ENCODE peak calls at places on chromosomes 7 and 10, in four cellular contexts. J, K, F and M are unnamed samples.

GRCh38 chr10:34139559-34139958 is 675.5 kb downstream of the PARD3 start:
- DNase-seq in J (no peak), K (no peak), F (no peak), M (no peak)

GRCh38 chr10:7410800-7411670 is at the start of gene SFMBT2:
- DNase-seq in J (no peak), K (peak), F (peak), M (peak)

GRCh38 chr7:2894118-2894940 is 50.2 kb upstream of the GNA12 start:
- DNase-seq in J (no peak), K (no peak), F (no peak), M (no peak)

GRCh38 chr7:6637544-6638229 is 569 bp downstream of the ZNF316 start:
- DNase-seq in J (peak), K (peak), F (peak), M (peak)

GRCh38 chr7:19665399-19666008 is 43.3 kb downstream of the POLR1F start:
- DNase-seq in J (peak), K (no peak), F (peak), M (peak)

GRCh38 chr7:137084607-137085380 is 216.3 kb downstream of the CHRM2 start:
- DNase-seq in J (no peak), K (no peak), F (no peak), M (no peak)

GRCh38 chr10:80465839-80466590 is 11.9 kb downstream of the TSPAN14 start:
- DNase-seq in J (no peak), K (no peak), F (no peak), M (no peak)

GRCh38 chr10:49143249-49143648 is 9.4 kb upstream of the FAM170B start:
- DNase-seq in J (no peak), K (peak), F (no peak), M (no peak)

GRCh38 chr7:171364-171904 is 20.9 kb upstream of the FAM20C start:
- DNase-seq in J (no peak), K (no peak), F (no peak), M (no peak)

GRCh38 chr10:21176934-21177480 is 279.9 kb upstream of the NEBL start:
- DNase-seq in J (no peak), K (no peak), F (no peak), M (no peak)

GRCh38 chr10:120131183-120131582 is 238.7 kb downstream of the SEC23IP start:
- DNase-seq in J (no peak), K (peak), F (peak), M (peak)

GRCh38 chr7:69962077-69962855 is 364.0 kb downstream of the AUTS2 start:
- DNase-seq in J (no peak), K (no peak), F (no peak), M (no peak)

GRCh38 chr7:48244902-48245301 is 73.6 kb downstream of the ABCA13 start:
- DNase-seq in J (no peak), K (no peak), F (no peak), M (no peak)

GRCh38 chr10:408223-408622 is 273.0 kb downstream of the ZMYND11 start:
- DNase-seq in J (no peak), K (no peak), F (no peak), M (no peak)

GRCh38 chr10:74047871-74048270 is 50.0 kb downstream of the VCL start:
- DNase-seq in J (no peak), K (no peak), F (no peak), M (no peak)

GRCh38 chr10:74585231-74586087 is 240.9 kb upstream of the KAT6B start:
- DNase-seq in J (no peak), K (no peak), F (no peak), M (no peak)

GRCh38 chr10:93363891-93364648 is 118.1 kb downstream of the MYOF start:
- DNase-seq in J (no peak), K (no peak), F (no peak), M (no peak)

GRCh38 chr10:106941297-106942034 is 223.0 kb downstream of the SORCS1 start:
- DNase-seq in J (no peak), K (no peak), F (no peak), M (no peak)

GRCh38 chr10:73917566-73918305 is 6.8 kb downstream of the PLAU start:
- DNase-seq in J (no peak), K (no peak), F (no peak), M (no peak)

GRCh38 chr7:91941450-91941849 is 788 bp downstream of the AKAP9 start:
- DNase-seq in J (peak), K (no peak), F (no peak), M (peak)

GRCh38 chr7:101352920-101353308 is 9.8 kb upstream of the COL26A1 start:
- DNase-seq in J (no peak), K (no peak), F (no peak), M (no peak)

GRCh38 chr10:80191589-80192270 is 13.6 kb downstream of the ANXA11 start:
- DNase-seq in J (no peak), K (no peak), F (no peak), M (no peak)

GRCh38 chr10:110273474-110273873 is 31.2 kb downstream of the SMNDC1 start:
- DNase-seq in J (peak), K (no peak), F (no peak), M (peak)

GRCh38 chr10:58189269-58189668 is 78.4 kb downstream of the IPMK start:
- DNase-seq in J (no peak), K (no peak), F (no peak), M (no peak)

GRCh38 chr7:18494821-18495408 is 634 bp upstream of the HDAC9 start:
- DNase-seq in J (no peak), K (no peak), F (no peak), M (no peak)

GRCh38 chr10:86880971-86881370 is 76.4 kb downstream of the MMRN2 start:
- DNase-seq in J (no peak), K (no peak), F (no peak), M (no peak)

GRCh38 chr7:20795881-20796280 is 9.2 kb upstream of the SP8 start:
- DNase-seq in J (no peak), K (peak), F (no peak), M (no peak)

GRCh38 chr10:64867501-64867962 is 1346.3 kb downstream of the REEP3 start:
- DNase-seq in J (peak), K (no peak), F (peak), M (no peak)

GRCh38 chr7:125316451-125316850 is 386.8 kb upstream of the POT1 start:
- DNase-seq in J (peak), K (peak), F (no peak), M (no peak)

GRCh38 chr10:77613476-77614130 is 24.0 kb downstream of the KCNMA1 start:
- DNase-seq in J (no peak), K (no peak), F (no peak), M (no peak)

GRCh38 chr7:85928500-85928899 is 715.2 kb upstream of the GRM3 start:
- DNase-seq in J (no peak), K (no peak), F (no peak), M (no peak)

GRCh38 chr10:45373783-45374450 is at the start of gene ALOX5:
- DNase-seq in J (no peak), K (peak), F (peak), M (peak)

GRCh38 chr7:80275192-80275605 is 140.6 kb downstream of the GNAI1 start:
- DNase-seq in J (no peak), K (no peak), F (no peak), M (no peak)

GRCh38 chr10:99224766-99225165 is 10.9 kb downstream of the HPSE2 start:
- DNase-seq in J (no peak), K (no peak), F (no peak), M (no peak)

GRCh38 chr7:120180221-120180620 is 92.8 kb upstream of the KCND2 start:
- DNase-seq in J (no peak), K (no peak), F (no peak), M (no peak)

GRCh38 chr7:101112233-101112632 is 14.7 kb upstream of the SERPINE1 start:
- DNase-seq in J (no peak), K (no peak), F (no peak), M (no peak)

GRCh38 chr10:75889051-75889450 is 457.6 kb downstream of the LRMDA start:
- DNase-seq in J (no peak), K (no peak), F (no peak), M (no peak)
- TF ChIP-seq USF2 in J (no peak), K (no peak), F (no peak), M (no peak)

DNA sequence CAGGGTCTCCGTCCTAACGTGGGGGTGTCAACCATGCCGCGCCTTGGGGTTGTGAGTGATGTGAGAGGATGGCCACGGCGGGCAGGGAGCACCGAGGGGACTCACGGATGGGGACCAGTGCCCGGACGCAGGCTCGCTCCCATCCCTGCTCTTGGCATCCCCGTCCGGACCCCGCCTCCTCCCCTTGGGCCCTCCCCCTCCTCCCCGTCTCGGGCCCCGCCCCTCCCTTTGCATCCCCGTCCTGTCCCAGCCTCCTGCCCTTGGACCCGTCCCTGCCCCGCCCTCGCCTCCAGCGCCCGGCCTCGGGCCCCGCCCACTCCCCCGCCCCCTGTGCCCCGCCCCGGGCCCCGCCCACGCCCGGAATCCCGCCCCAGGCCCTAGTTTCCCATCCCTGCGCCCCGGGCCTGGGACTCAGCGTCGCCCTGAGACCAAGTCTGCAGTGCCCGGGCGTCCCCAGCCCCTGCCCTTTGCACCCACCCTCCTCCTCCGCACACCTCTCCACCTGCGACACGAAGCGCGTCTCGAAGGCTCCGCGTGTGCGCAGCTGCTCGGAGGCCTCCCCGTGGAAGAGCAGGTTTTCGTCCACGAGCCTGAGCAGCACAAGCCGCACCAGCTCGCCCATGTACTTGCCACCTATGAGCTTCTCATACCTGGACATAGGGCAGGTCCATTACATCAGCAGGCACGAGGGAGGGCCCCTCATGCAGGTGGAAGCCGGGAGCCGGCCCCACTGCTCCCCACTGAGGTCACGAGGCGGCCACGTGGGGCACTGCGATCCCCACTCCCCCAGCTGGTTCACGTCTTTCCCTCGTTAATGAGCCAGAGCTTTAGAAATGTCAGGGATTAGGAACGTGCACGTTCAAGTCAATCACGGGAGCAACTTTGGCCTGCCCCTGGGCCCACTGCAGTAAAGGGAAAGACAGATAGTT is 5.1 kb upstream of the MYL7 start:
- DNase-seq in J (no peak), K (peak), F (peak), M (peak)
- TF ChIP-seq HMGXB4 in J (no peak), K (peak), F (no peak), M (no peak)

DNA sequence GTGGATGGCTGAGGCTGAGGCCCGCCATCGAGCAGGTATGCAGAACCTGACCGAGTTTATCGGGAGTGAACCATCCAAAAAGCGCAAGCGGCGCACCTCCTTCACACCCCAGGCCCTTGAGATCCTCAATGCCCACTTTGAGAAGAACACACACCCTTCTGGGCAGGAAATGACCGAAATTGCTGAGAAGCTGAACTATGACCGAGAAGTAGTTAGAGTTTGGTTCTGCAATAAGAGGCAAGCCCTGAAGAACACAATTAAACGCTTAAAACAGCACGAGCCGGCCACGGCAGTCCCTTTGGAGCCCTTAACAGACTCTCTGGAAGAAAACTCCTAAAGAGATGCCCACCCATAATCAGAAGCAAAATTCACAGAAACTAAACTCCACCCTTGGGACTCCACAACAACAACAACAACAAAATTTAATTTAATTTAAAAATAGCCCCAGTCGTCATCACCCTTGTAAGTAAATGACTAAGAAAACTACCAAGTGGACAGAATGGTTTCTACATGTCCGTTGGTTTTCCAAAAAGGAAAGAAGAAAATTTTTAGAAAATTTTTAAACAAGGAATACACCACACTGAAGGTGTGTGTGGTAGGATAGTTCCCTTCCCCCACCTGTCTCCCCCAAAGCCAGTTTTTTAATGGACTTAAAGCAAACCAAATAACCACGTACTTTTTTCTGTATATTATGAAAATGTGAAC is 101.7 kb upstream of the YAE1 start:
- DNase-seq in J (no peak), K (no peak), F (no peak), M (no peak)
- TF ChIP-seq USF2 in J (no peak), K (no peak), F (no peak), M (no peak)

DNA sequence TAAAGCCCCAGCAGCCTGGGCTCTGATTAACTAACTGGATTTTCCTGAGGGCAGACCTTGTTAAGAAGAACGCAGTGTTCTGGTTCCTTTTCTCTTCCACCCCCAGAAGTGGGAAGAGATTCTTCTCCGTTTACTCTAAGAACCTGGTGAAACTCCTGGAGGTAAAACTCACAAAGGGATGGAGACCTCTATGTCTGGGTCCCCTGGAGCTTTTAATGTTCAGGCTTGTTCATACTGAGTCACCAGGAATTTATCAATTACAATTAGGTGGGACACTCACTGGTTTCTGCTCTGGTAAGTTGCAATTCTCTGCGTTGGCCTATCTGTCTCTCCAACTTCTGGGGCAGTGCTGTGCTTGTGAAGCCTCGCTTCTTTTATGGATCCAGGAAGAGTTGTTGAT is 73.3 kb upstream of the CACNB2 start:
- DNase-seq in J (no peak), K (no peak), F (no peak), M (no peak)
- TF ChIP-seq HMGXB4 in J (no peak), K (no peak), F (no peak), M (no peak)

GRCh38 chr10:24645784-24646183 is 77.9 kb downstream of the ARHGAP21 start:
- DNase-seq in J (no peak), K (no peak), F (no peak), M (no peak)

GRCh38 chr10:24639124-24639523 is 84.6 kb downstream of the ARHGAP21 start:
- DNase-seq in J (no peak), K (no peak), F (no peak), M (no peak)

GRCh38 chr10:24643679-24644209 is 79.9 kb downstream of the ARHGAP21 start:
- DNase-seq in J (no peak), K (no peak), F (no peak), M (no peak)

GRCh38 chr10:24645022-24645421 is 78.7 kb downstream of the ARHGAP21 start:
- DNase-seq in J (no peak), K (no peak), F (no peak), M (no peak)

DNA sequence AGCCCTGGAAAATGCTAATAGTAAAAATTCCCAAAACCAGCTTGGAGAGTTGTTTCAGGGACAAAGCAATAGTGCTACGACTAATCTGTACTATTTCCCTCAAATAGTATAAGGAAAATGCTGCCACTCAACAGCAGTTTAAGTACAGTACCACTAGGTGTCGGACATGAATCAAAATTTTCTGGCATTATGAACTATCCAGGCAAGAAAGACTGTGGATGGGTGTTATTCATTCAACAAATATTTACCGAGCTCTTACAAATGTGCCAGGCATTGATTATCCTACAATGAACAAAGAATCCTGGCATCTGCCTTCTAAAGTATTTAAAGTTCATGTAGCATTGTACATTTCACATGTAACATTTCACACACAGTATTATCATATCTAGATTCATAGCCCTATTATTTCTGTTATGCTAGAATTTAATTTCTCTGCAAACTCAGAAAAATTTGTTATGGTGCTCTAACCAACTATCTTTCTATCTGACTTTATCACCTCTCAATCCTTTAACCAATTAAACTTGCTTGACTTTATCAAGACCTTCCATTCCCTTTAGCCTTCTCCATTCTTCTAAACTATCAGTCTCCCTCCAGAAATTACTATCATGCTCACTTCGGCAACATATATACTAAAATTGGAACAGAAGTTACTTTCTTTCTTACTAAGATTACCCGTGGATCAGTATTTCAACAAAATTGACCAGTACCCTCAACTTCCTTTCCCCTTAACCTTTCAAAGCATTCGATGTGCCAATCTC is 80.6 kb downstream of the ARHGAP21 start:
- DNase-seq in J (peak), K (no peak), F (peak), M (peak)
- TF ChIP-seq USF2 in J (no peak), K (no peak), F (no peak), M (no peak)

DNA sequence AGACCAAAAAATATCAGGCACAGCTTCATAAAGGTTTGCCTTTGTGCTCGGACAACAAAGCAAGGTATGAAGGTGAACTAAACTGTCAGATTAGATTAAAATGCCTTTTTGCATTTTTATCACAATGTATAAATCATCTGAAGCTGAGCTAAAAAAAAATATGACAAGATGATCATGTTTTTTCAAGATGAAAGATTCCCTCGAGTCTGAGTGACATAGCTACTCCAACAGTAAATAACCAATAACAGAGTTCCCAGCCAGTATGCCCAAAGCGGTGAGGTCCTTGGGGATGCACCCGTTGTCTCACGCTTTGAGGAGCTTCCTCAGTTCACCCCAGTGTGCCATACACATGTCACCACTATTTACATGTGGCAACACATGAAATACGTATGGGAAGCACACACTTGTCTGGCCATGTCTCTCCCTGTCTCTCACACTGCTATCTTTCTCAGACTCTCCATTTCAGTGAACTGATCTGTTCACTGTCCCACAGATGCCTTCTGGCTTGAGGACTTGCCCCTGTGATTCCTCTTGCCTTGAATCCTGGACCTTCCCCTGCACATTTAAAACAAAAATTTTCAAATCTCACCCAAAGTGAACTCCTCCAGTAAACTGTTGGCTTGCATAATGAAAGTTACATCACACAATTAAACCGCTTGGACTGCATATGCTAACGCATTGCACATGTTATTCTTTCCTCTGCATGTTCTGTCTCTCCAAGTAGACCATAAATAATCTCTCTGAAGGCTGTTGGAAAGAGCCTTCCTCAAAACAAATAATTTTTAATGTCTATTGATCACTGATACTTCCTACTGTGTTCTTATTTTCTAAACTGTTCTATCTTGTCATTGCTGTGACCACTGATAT is 2.5 kb upstream of the PIK3CG start:
- DNase-seq in J (no peak), K (no peak), F (no peak), M (no peak)
- TF ChIP-seq HMGXB4 in J (no peak), K (no peak), F (no peak), M (no peak)

DNA sequence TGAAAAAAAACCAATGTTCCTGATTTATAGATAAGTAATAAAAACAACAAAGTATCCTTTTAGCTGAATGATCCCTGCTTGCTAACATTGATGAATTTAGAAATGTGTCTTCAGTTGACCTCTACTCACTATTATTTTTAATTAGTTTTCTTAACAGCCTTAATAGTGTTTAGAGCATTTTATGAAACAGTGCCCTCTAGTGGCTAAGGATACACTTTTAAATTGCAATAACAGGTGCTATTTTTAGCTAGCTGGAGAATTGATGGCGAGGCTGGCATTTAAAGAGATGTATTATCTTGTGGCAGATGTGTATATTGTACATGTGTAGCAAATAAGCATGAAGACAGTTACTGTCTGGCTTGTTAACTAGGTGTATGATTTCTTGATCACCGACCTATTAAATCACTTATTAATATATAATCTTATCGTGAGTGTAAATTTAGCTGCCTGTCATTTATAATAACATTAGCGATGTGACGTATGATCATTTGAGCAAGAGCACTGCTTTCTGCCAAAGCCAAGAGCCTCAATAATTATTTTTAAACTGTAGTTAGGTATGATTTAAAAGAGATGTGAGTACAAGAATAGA is 451.9 kb downstream of the DPP6 start:
- DNase-seq in J (peak), K (no peak), F (peak), M (peak)
- TF ChIP-seq USF2 in J (no peak), K (no peak), F (no peak), M (no peak)